ENCODE peak calls at places on chromosomes 2 and 18, in four cellular contexts. U is SK-N-SH, S is HepG2, D is K562. M is an unnamed sample.
A peak's percentile ranks its signal among the peaks of the same experiment; 100 is the strongest.

GRCh38 chr18:79530821-79531220 is 135.1 kb downstream of the NFATC1 start:
- DNase-seq in D (no peak), S (no peak), U (no peak), M (no peak)

GRCh38 chr2:36455788-36456187 is 100.2 kb downstream of the CRIM1 start:
- DNase-seq in S (no peak), U (no peak), D (no peak), M (no peak)

GRCh38 chr2:222939208-222939846 is 78.5 kb downstream of the ACSL3 start:
- DNase-seq in U (peak; percentile 35), S (peak; percentile 79), D (peak; percentile 74), M (no peak)

GRCh38 chr2:16508061-16508851 is 157.4 kb downstream of the CYRIA start:
- DNase-seq in S (peak; percentile 21), D (peak; percentile 23), U (peak; percentile 96), M (peak; percentile 5)

GRCh38 chr2:55877101-55877500 is 46.5 kb downstream of the EFEMP1 start:
- DNase-seq in S (no peak), D (no peak), U (no peak), M (no peak)

GRCh38 chr18:36572135-36572856 is 256.5 kb downstream of the TPGS2 start:
- DNase-seq in D (peak; percentile 57), U (peak; percentile 48), S (peak; percentile 19), M (no peak)

GRCh38 chr2:234218261-234219180 is 168.0 kb downstream of the SPP2 start:
- DNase-seq in U (peak; percentile 47), D (no peak), S (no peak), M (no peak)

GRCh38 chr2:222864296-222864695 is 3.5 kb downstream of the ACSL3 start:
- DNase-seq in U (no peak), D (peak; percentile 61), S (peak; percentile 61), M (no peak)

GRCh38 chr2:111662039-111662740 is 221.8 kb downstream of the ANAPC1 start:
- DNase-seq in D (no peak), U (no peak), S (no peak), M (no peak)

GRCh38 chr2:36663851-36664715 is 32.4 kb upstream of the VIT start:
- DNase-seq in U (peak; percentile 66), S (peak; percentile 81), D (peak; percentile 68), M (no peak)

GRCh38 chr2:95384854-95385569 is 17.5 kb upstream of the FAHD2A start:
- DNase-seq in D (no peak), S (no peak), U (no peak), M (no peak)

GRCh38 chr2:154013514-154013913 is 141.8 kb downstream of the GALNT13 start:
- DNase-seq in S (no peak), D (no peak), U (no peak), M (no peak)

GRCh38 chr18:6056171-6056932 is 161.0 kb upstream of the TMEM200C start:
- DNase-seq in S (peak; percentile 57), D (no peak), U (no peak), M (no peak)

GRCh38 chr2:179129574-179130238 is 79.8 kb upstream of the CCDC141 start:
- DNase-seq in U (peak; percentile 6), S (no peak), D (peak; percentile 11), M (no peak)

GRCh38 chr2:230889911-230890601 is 25.3 kb downstream of the ITM2C start:
- DNase-seq in D (no peak), S (no peak), U (no peak), M (no peak)

GRCh38 chr2:157376041-157376440 is 50.4 kb upstream of the ERMN start:
- DNase-seq in U (no peak), D (no peak), S (no peak), M (no peak)

GRCh38 chr2:167212054-167212648 is 323.9 kb downstream of the XIRP2 start:
- DNase-seq in S (peak; percentile 50), D (peak; percentile 21), U (peak; percentile 51), M (peak; percentile 11)

GRCh38 chr2:67880291-67880761 is 182.5 kb downstream of the C1D start:
- DNase-seq in U (peak; percentile 60), S (no peak), D (no peak), M (no peak)

GRCh38 chr2:171669121-171669520 is 18.1 kb upstream of the DYNC1I2 start:
- DNase-seq in S (no peak), D (no peak), U (no peak), M (no peak)

GRCh38 chr2:172878260-172878659 is 142.6 kb downstream of the RAPGEF4 start:
- DNase-seq in U (no peak), D (no peak), S (no peak), M (no peak)

GRCh38 chr2:159084395-159085370 is 116.2 kb downstream of the TANC1 start:
- DNase-seq in S (no peak), U (no peak), D (no peak), M (no peak)

GRCh38 chr18:32542221-32542798 is 71.6 kb upstream of the GAREM1 start:
- DNase-seq in S (no peak), U (no peak), D (no peak), M (no peak)

GRCh38 chr2:129627437-129627836 is 352.0 kb upstream of the RAB6C start:
- DNase-seq in S (no peak), D (no peak), U (no peak), M (no peak)

GRCh38 chr2:197256021-197256420 is 54.6 kb downstream of the ANKRD44 start:
- DNase-seq in S (no peak), U (no peak), D (no peak), M (no peak)

GRCh38 chr2:102950547-102950946 is 188.7 kb downstream of the TMEM182 start:
- DNase-seq in D (no peak), S (no peak), U (no peak), M (no peak)
- TF ChIP-seq TAF1 in D (no peak), S (no peak), U (no peak), M (no peak)

DNA sequence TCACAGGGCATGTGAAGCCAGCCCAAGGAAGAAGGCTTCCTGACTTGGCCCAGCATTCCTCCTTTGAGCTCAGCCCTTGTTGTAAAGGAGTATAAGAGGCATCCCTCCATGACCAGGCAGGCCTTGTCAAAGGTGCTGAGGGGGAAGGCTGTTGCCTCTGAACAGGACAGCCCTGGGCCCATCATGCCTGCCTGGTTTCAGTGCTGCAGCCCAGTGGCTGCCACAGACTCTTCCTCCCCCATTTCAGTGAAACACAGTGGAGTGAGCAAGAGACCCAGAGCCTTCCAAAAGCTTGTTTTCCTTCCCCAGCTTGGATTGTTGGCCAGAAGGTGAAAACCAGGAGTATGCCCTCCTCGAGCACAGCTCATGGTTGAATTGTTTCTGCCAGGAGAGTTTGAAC is 19.9 kb upstream of the RPL37A start:
- DNase-seq in D (no peak), S (no peak), U (no peak), M (no peak)
- TF ChIP-seq TAF1 in D (no peak), S (no peak), U (no peak), M (no peak)

DNA sequence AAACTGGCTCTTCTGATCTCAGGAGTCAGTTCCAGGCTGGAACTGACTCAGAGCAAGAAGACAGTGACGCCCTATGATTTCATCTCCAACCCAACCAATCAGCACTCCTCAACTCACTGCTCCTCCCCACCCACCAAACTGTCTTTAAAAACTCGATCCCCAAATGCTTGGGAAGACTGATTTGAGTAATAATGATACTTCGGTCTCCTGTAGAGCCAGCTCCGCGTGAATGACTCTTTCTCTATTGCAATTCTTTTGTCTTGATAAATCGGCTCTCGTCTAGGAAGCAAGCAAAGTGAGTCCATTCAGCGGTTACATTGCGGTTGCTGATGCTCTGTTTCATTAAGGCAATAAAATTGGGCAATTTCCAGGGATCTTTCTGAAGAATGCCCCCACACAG is 1025.3 kb upstream of the CNTNAP5 start:
- DNase-seq in D (no peak), S (no peak), U (no peak), M (no peak)
- TF ChIP-seq TAF1 in D (no peak), S (no peak), U (no peak), M (no peak)

GRCh38 chr2:120681696-120682288 is 53.9 kb upstream of the GLI2 start:
- DNase-seq in U (no peak), S (no peak), D (no peak), M (no peak)
- TF ChIP-seq TAF1 in U (no peak), S (no peak), D (no peak), M (no peak)

DNA sequence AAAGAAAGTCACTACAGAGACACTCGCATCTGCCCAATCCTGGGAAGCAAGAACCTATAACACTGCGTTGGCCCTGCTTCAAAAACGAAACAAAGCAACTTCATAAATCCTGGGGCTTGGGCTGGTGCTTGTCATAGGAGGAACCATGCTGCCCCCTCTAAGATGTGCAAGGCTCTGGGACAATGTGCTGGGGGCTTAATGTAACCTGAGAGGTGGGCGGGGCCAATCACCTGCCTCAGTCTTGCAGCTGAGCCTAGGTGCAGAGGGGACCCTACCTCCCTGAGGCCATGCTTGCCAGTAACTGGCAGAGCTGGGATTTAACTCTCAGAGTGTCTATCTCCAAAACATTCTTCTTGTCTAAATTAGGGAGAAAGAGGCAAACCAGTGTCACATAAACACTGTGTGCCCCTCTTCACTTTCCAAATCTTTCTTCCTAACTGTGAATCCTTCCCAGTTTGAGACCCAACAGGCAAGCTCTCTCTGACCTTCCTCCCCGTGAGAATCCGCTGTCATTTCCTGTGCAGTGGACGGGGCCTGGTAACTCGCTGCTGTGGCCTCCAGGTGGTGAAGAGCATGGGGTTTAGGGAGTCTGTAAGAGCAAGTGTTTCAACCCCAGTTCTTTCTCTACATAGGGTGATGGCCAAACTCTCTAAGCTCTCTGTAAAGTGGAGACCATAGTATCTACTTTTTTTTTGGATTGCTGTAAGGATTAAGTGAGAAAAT is 115.1 kb downstream of the ACKR3 start:
- DNase-seq in D (no peak), S (no peak), U (no peak), M (no peak)
- TF ChIP-seq TAF1 in D (no peak), S (no peak), U (no peak), M (no peak)